ENCODE peak calls at places on chromosomes 11 and 22, in five cellular contexts. Q is activated CD4-positive, CD25-positive, alpha-beta regulatory T cell treated with anti-CD3 and anti-CD28 coated beads, Interleukin-2, amount 50 U/mL, for 24 hours; J is CD8-positive, alpha-beta T cell; W is Right ventricle myocardium inferior; D is gastrocnemius medialis. K is an unnamed sample.

GRCh38 chr22:31130873-31131272 is 8.1 kb downstream of the INPP5J start:
- ATAC-seq in D (no peak), Q (no peak), W (no peak), J (no peak), K (no peak)

GRCh38 chr11:74615311-74615710 is 22.9 kb downstream of the POLD3 start:
- ATAC-seq in Q (no peak), D (no peak), W (no peak), J (no peak), K (no peak)

GRCh38 chr11:105577645-105578044 is 32.2 kb upstream of the GRIA4 start:
- ATAC-seq in J (no peak), D (no peak), W (no peak), Q (no peak), K (no peak)

GRCh38 chr11:34242037-34242625 is 115.7 kb downstream of the ABTB2 start:
- ATAC-seq in D (no peak), J (no peak), W (peak), Q (peak), K (no peak)

GRCh38 chr11:34072041-34072440 is 20.5 kb downstream of the CAPRIN1 start:
- ATAC-seq in W (no peak), D (no peak), J (no peak), Q (no peak), K (no peak)

GRCh38 chr22:17412232-17412631 is 43.0 kb downstream of the CECR2 start:
- ATAC-seq in D (peak), Q (no peak), J (no peak), W (no peak), K (no peak)

GRCh38 chr11:29129850-29130249 is 887.0 kb downstream of the KCNA4 start:
- ATAC-seq in Q (no peak), J (no peak), W (no peak), D (no peak), K (no peak)

GRCh38 chr22:26740253-26740652 is 82.9 kb downstream of the MIAT start:
- ATAC-seq in D (no peak), Q (no peak), J (no peak), W (no peak), K (no peak)

GRCh38 chr22:22386602-22387385 is 121.7 kb downstream of the ZNF280B start:
- ATAC-seq in D (no peak), J (no peak), Q (no peak), W (no peak), K (no peak)

GRCh38 chr11:67024966-67025365 is 2.0 kb downstream of the SYT12 start:
- ATAC-seq in D (no peak), J (no peak), Q (no peak), W (no peak), K (no peak)

GRCh38 chr11:128890543-128891409 is at the start of gene KCNJ5:
- ATAC-seq in Q (no peak), W (peak), J (peak), D (no peak), K (peak)

GRCh38 chr11:105298630-105299029 is 159.1 kb upstream of the CARD18 start:
- ATAC-seq in W (no peak), J (no peak), Q (no peak), D (no peak), K (no peak)